ENCODE peak calls at places on chromosomes 13 and 19, in four cellular contexts. F is IMR-90, K is neuronal stem cell, X is endothelial cell of umbilical vein. A is an unnamed sample. For H3K36me3 and H3K4me1, the result is how much of the 10 kb centered on the place peaks cover.

GRCh38 chr19:17953869-17954268 is 13.0 kb upstream of the KCNN1 start:
- DNase-seq in K (no peak), F (no peak), X (no peak), A (no peak)

GRCh38 chr13:48009298-48009697 is 8.2 kb upstream of the SUCLA2 start:
- DNase-seq in F (peak), K (no peak), X (no peak), A (no peak)

GRCh38 chr19:49333426-49334288 is 1.5 kb upstream of the CD37 start:
- DNase-seq in F (peak), K (no peak), X (no peak), A (peak)

GRCh38 chr13:110913322-110913721 is 1.5 kb downstream of the ANKRD10 start:
- DNase-seq in F (peak), K (no peak), X (no peak), A (peak)

GRCh38 chr13:112904436-112904960 is 64.5 kb upstream of the MCF2L start:
- DNase-seq in K (no peak), F (no peak), X (no peak), A (no peak)

GRCh38 chr13:22198001-22198400 is 527.1 kb downstream of the FGF9 start:
- DNase-seq in K (no peak), F (no peak), X (no peak), A (no peak)

GRCh38 chr13:106034201-106034600 is 501.3 kb downstream of the EFNB2 start:
- DNase-seq in K (no peak), X (no peak), F (no peak), A (no peak)

GRCh38 chr13:36475468-36475867 is 43.2 kb downstream of the CCNA1 start:
- DNase-seq in K (no peak), X (no peak), F (no peak), A (no peak)

GRCh38 chr19:38932425-38933179 is 1.9 kb downstream of the MRPS12 start:
- DNase-seq in K (no peak), F (peak), X (peak), A (no peak)

GRCh38 chr13:78376033-78376432 is 227.3 kb downstream of the POU4F1 start:
- DNase-seq in F (no peak), K (no peak), X (no peak), A (no peak)

GRCh38 chr13:29707876-29708543 is 112.5 kb upstream of the SLC7A1 start:
- DNase-seq in K (peak), F (peak), X (peak), A (no peak)

GRCh38 chr13:51729853-51730553 is 74.0 kb downstream of the DHRS12 start:
- DNase-seq in K (no peak), X (peak), F (peak), A (no peak)

GRCh38 chr13:64075543-64076271 is 2660.1 kb upstream of the PCDH20 start:
- DNase-seq in F (no peak), K (no peak), X (no peak), A (no peak)

GRCh38 chr13:99663908-99664307 is 162.6 kb downstream of the TM9SF2 start:
- DNase-seq in K (no peak), F (no peak), X (no peak), A (no peak)

GRCh38 chr13:33872005-33872351 is 54.0 kb downstream of the RFC3 start:
- DNase-seq in F (no peak), X (no peak), K (no peak), A (no peak)

GRCh38 chr13:32761472-32761871 is 175.2 kb downstream of the PDS5B start:
- DNase-seq in X (no peak), K (no peak), F (no peak), A (no peak)
- H3K36me3 ChIP-seq in X (under half), K (under half), F (under half), A (half or more)

GRCh38 chr19:37931941-37932655 is 25.1 kb downstream of the SIPA1L3 start:
- DNase-seq in K (peak), F (peak), X (peak), A (no peak)

GRCh38 chr19:37929512-37929911 is 22.5 kb downstream of the SIPA1L3 start:
- DNase-seq in F (no peak), X (no peak), K (no peak), A (no peak)

GRCh38 chr19:37928527-37929286 is 21.7 kb downstream of the SIPA1L3 start:
- DNase-seq in K (no peak), X (no peak), F (no peak), A (no peak)

GRCh38 chr19:37932985-37933953 is 26.3 kb downstream of the SIPA1L3 start:
- DNase-seq in F (peak), X (peak), K (no peak), A (no peak)

DNA sequence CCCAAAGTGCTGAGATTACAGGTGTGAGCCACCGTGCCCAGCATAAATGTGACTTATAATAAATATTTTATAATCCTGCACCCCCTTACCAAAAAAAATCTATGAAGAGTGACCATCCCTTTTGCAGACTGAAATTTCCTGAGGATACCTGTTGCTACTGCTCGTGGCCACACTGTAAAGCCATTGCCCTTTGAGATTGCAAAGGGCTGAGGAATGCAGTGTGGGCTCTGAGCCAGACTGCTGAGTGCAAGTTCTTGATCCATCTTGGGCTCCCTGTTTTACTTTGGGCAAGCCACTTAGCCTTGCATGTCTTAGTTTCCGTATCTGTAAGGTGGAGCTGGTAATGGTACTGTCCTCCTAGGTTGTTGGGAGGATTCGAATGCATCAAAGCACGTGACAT is 23.4 kb downstream of the SIPA1L3 start:
- DNase-seq in K (no peak), X (no peak), F (no peak), A (no peak)
- H3K27ac ChIP-seq in K (no peak), X (no peak), F (no peak), A (no peak)

GRCh38 chr13:40440990-40441820 is 225.2 kb downstream of the FOXO1 start:
- DNase-seq in F (no peak), K (no peak), X (peak), A (no peak)
- H3K4me1 ChIP-seq in F (under half), K (under half), X (half or more), A (under half)

DNA sequence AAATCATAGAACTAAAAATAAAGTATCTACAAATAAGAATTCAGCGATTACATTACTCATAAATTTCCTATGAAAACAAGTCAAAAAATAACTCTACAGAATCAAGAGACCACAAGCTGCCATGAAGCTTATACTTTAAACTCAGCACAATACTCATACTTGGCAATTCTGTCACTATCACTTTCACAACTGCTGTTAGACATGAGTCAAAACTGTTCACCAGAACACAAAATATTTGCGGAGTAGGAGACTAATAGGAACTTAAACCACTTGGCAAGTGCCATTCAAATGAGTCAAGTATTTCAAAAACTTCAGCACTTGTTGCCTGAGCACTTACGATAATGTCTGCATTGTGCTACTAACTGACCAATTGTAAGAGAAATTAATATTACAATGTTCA is 387.8 kb upstream of the GPC6 start:
- DNase-seq in F (peak), X (no peak), K (no peak), A (no peak)
- H3K36me3 ChIP-seq in F (under half), X (under half), K (under half), A (under half)

GRCh38 chr13:90618133-90618532 is 729.4 kb upstream of the MIR17HG start:
- DNase-seq in K (no peak), X (no peak), F (no peak), A (no peak)

GRCh38 chr13:90628471-90628870 is 719.0 kb upstream of the MIR17HG start:
- DNase-seq in X (no peak), K (no peak), F (no peak), A (no peak)

GRCh38 chr13:90627813-90628212 is 719.7 kb upstream of the MIR17HG start:
- DNase-seq in K (no peak), X (no peak), F (no peak), A (no peak)

GRCh38 chr13:90622547-90622946 is 724.9 kb upstream of the MIR17HG start:
- DNase-seq in K (no peak), X (no peak), F (no peak), A (no peak)

GRCh38 chr13:90623318-90624011 is 724.0 kb upstream of the MIR17HG start:
- DNase-seq in F (no peak), K (no peak), X (no peak), A (no peak)
- H3K27ac ChIP-seq in F (no peak), K (no peak), X (no peak), A (no peak)